ENCODE peak calls at places on chromosome 12, in five cellular contexts. R is RWPE1; V is Peyer's patch; Q is occipital lobe; M is naive thymus-derived CD4-positive, alpha-beta T cell. N is an unnamed sample.

GRCh38 chr12:11884661-11885060 is 186.1 kb upstream of the BCL2L14 start:
- DNase-seq in V (no peak), M (no peak), Q (no peak), R (no peak), N (no peak)

GRCh38 chr12:58529897-58530296 is 390.4 kb downstream of the LRIG3 start:
- DNase-seq in V (no peak), R (peak; percentile 50), M (no peak), Q (no peak), N (no peak)

GRCh38 chr12:56078931-56079728 is 835 bp upstream of the ERBB3 start:
- DNase-seq in R (peak; percentile 81), M (peak; percentile 53), V (peak; percentile 94), Q (peak; percentile 74), N (peak; percentile 29)

GRCh38 chr12:28191690-28192089 is 1.4 kb downstream of the CCDC91 start:
- DNase-seq in R (no peak), V (no peak), Q (no peak), M (peak; percentile 6), N (peak; percentile 54)

GRCh38 chr12:31518680-31519227 is 72.2 kb downstream of the DENND5B start:
- DNase-seq in M (no peak), Q (peak; percentile 12), V (no peak), R (peak; percentile 85), N (no peak)

GRCh38 chr12:848519-849191 is 96.3 kb downstream of the WNK1 start:
- DNase-seq in R (no peak), M (no peak), V (no peak), Q (no peak), N (no peak)

GRCh38 chr12:63955831-63956685 is 111.6 kb downstream of the SRGAP1 start:
- DNase-seq in V (peak; percentile 56), Q (no peak), R (peak; percentile 34), M (no peak), N (no peak)

GRCh38 chr12:131672311-131672940 is 38.5 kb upstream of the SFSWAP start:
- DNase-seq in M (no peak), Q (no peak), R (no peak), V (no peak), N (no peak)

GRCh38 chr12:1630081-1630826 is 1.2 kb downstream of the WNT5B start:
- DNase-seq in V (peak; percentile 61), M (peak; percentile 23), R (no peak), Q (peak; percentile 36), N (peak; percentile 12)

GRCh38 chr12:76945867-76946266 is 67.0 kb upstream of the CSRP2 start:
- DNase-seq in R (peak; percentile 49), M (no peak), Q (no peak), V (no peak), N (no peak)

GRCh38 chr12:57063991-57064725 is 14.2 kb upstream of the MYO1A start:
- DNase-seq in Q (no peak), M (peak; percentile 67), V (no peak), R (no peak), N (peak; percentile 85)

GRCh38 chr12:76879710-76880025 is 849 bp upstream of the CSRP2 start:
- DNase-seq in Q (no peak), V (no peak), M (no peak), R (no peak), N (no peak)

GRCh38 chr12:47017901-47018479 is 61.4 kb upstream of the PCED1B start:
- DNase-seq in Q (no peak), M (no peak), R (peak; percentile 72), V (no peak), N (no peak)

GRCh38 chr12:15599266-15600037 is 189.7 kb downstream of the EPS8 start:
- DNase-seq in M (no peak), Q (no peak), R (peak; percentile 15), V (no peak), N (no peak)

GRCh38 chr12:45933504-45933903 is 56.9 kb downstream of the SCAF11 start:
- DNase-seq in Q (no peak), M (no peak), V (no peak), R (no peak), N (no peak)

GRCh38 chr12:130053641-130054040 is 108.6 kb upstream of the FZD10 start:
- DNase-seq in M (no peak), R (no peak), Q (no peak), V (no peak), N (no peak)

GRCh38 chr12:14834502-14834901 is 8.8 kb downstream of the ART4 start:
- DNase-seq in R (no peak), Q (no peak), V (no peak), M (no peak), N (no peak)

GRCh38 chr12:5068623-5069022 is 24.9 kb downstream of the KCNA5 start:
- DNase-seq in V (no peak), M (no peak), R (no peak), Q (no peak), N (no peak)

GRCh38 chr12:124923906-124924734 is 9.7 kb upstream of the UBC start:
- DNase-seq in R (no peak), Q (no peak), M (no peak), V (no peak), N (no peak)

GRCh38 chr12:57237952-57238853 is 8.7 kb downstream of the SHMT2 start:
- DNase-seq in M (no peak), V (no peak), R (no peak), Q (no peak), N (no peak)

GRCh38 chr12:66724616-66725015 is 45.7 kb upstream of the GRIP1 start:
- DNase-seq in R (no peak), Q (no peak), V (no peak), M (no peak), N (no peak)

GRCh38 chr12:92036771-92037453 is 108.7 kb downstream of the BTG1 start:
- DNase-seq in Q (no peak), M (no peak), V (no peak), R (no peak), N (no peak)

GRCh38 chr12:122867701-122868461 is 28.0 kb downstream of the VPS37B start:
- DNase-seq in Q (no peak), V (peak; percentile 84), R (peak; percentile 79), M (no peak), N (no peak)

N was measured in central memory CD4-positive, alpha-beta T cell.